ENCODE peak calls at places on chromosomes 3 and 15, in eight cellular contexts. E is NCI-H1694 treated with DMSO at 0.1 percent for 48 hours, R is Calu3, P is lower lobe of right lung, I is T-helper 9 cell, X is mucosa of descending colon, Q is NCI-H1092 treated with DMSO at 0.1 percent for 48 hours, N is DMS53. U is an unnamed sample.

GRCh38 chr15:40217166-40217785 is 21.6 kb upstream of the PAK6 start:
- DNase-seq in N (peak; percentile 85), Q (peak; percentile 50), X (no peak), R (peak; percentile 55), I (no peak), E (peak; percentile 61), P (no peak), U (no peak)

GRCh38 chr3:11655188-11655928 is 11.6 kb upstream of the VGLL4 start:
- DNase-seq in X (no peak), E (no peak), N (no peak), R (peak; percentile 15), I (no peak), P (no peak), Q (peak; percentile 11), U (no peak)

GRCh38 chr3:35088943-35089342 is 550.4 kb upstream of the ARPP21 start:
- DNase-seq in R (no peak), X (no peak), E (no peak), P (no peak), Q (no peak), I (no peak), N (no peak), U (no peak)

GRCh38 chr3:122214718-122215117 is 31.2 kb downstream of the CASR start:
- DNase-seq in I (no peak), Q (no peak), P (no peak), X (no peak), N (no peak), R (no peak), E (no peak), U (no peak)

GRCh38 chr15:40928351-40928974 is 677 bp upstream of the DLL4 start:
- DNase-seq in P (no peak), N (peak; percentile 92), X (peak; percentile 77), E (no peak), R (peak; percentile 29), I (no peak), Q (peak; percentile 72), U (no peak)

GRCh38 chr15:40479024-40479423 is 8.2 kb downstream of the CHST14 start:
- DNase-seq in I (no peak), E (no peak), X (no peak), N (no peak), Q (no peak), P (no peak), R (no peak), U (no peak)

GRCh38 chr15:81285461-81285860 is 38.5 kb downstream of the STARD5 start:
- DNase-seq in X (no peak), I (no peak), R (no peak), P (no peak), N (no peak), E (no peak), Q (no peak), U (no peak)

GRCh38 chr15:100097342-100097899 is 244.4 kb downstream of the ADAMTS17 start:
- DNase-seq in Q (no peak), R (no peak), N (no peak), P (no peak), X (no peak), E (no peak), I (no peak), U (no peak)

GRCh38 chr3:48945432-48945831 is 26.8 kb downstream of the ARIH2 start:
- DNase-seq in P (no peak), R (no peak), E (no peak), X (no peak), N (no peak), Q (no peak), I (no peak), U (no peak)

GRCh38 chr3:10283638-10284037 is 9.1 kb downstream of the GHRL start:
- DNase-seq in R (no peak), P (peak; percentile 61), N (no peak), X (no peak), Q (peak; percentile 48), E (peak; percentile 14), I (no peak), U (peak; percentile 27)

GRCh38 chr3:64141476-64141875 is 83.8 kb downstream of the PRICKLE2 start:
- DNase-seq in X (no peak), R (no peak), Q (no peak), E (no peak), I (no peak), N (no peak), P (no peak), U (no peak)

U was measured in left lung.